ENCODE peak calls at places on chromosomes 1 and 21, in nine cellular contexts. H is stomach, D is heart left ventricle, J is IMR-90, O is GM23248, Q is brain microvascular endothelial cell, A is left lung, E is ovary, B is substantia nigra. T is an unnamed sample.

GRCh38 chr1:207644852-207645631 is at the start of gene CR1L:
- DNase-seq in O (peak), B (peak), J (peak), E (peak), Q (peak), A (peak), H (peak), D (peak), T (peak)

GRCh38 chr1:78831731-78832360 is 174.7 kb downstream of the ADGRL4 start:
- DNase-seq in J (peak), H (no peak), O (peak), E (no peak), A (no peak), B (no peak), Q (peak), D (no peak), T (no peak)

GRCh38 chr1:162349635-162350330 is 26.9 kb downstream of the SPATA46 start:
- DNase-seq in O (peak), D (no peak), Q (peak), B (no peak), E (no peak), J (peak), H (no peak), A (no peak), T (no peak)

GRCh38 chr1:58907398-58907797 is 123.6 kb upstream of the JUN start:
- DNase-seq in J (no peak), O (no peak), B (no peak), D (no peak), Q (no peak), A (no peak), H (no peak), E (no peak), T (no peak)

GRCh38 chr1:109502368-109502851 is 7.1 kb downstream of the AMIGO1 start:
- DNase-seq in B (no peak), A (no peak), D (no peak), O (no peak), H (no peak), E (no peak), Q (no peak), J (no peak), T (no peak)

GRCh38 chr1:216270086-216270773 is 153.0 kb downstream of the USH2A start:
- DNase-seq in D (no peak), O (no peak), Q (no peak), B (no peak), A (no peak), J (no peak), E (no peak), H (no peak), T (no peak)

GRCh38 chr1:4605158-4605557 is 49.3 kb upstream of the AJAP1 start:
- DNase-seq in J (no peak), O (no peak), D (no peak), B (no peak), Q (no peak), H (no peak), A (no peak), E (no peak), T (no peak)

GRCh38 chr1:185585770-185586169 is 148.4 kb upstream of the HMCN1 start:
- DNase-seq in B (no peak), O (no peak), H (no peak), A (no peak), J (no peak), D (no peak), E (no peak), Q (no peak), T (no peak)

DNA sequence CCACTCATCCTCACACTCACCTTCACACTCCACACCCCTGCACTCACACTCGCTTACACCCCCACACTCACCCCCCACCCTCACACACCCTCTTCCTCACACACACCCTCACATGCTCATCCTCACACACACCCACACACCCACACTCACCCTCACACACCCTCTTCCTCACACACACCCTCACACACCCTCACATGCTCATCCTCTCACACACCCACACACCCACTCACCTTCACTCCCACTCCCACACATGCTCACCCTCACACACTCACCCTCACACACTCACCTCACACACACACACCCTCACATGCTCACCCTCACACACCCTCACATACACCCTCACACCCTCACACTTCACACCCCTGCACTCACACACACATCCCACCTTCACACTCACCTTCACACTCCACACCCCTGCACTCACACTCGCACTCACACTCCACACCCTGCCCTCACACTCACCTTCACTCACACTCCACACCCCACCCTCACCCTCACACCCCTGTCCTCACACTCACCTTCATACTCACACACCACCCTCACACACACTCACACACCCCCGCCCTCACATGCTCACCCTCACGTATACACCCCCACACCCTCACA is 42.6 kb upstream of the EDN2 start:
- DNase-seq in E (no peak), A (no peak), B (no peak), H (no peak), D (peak), O (no peak), Q (no peak), J (no peak), T (no peak)
- H3K27ac ChIP-seq in E (no peak), A (no peak), B (no peak), H (no peak), D (no peak), O (no peak), Q (no peak), J (no peak), T (no peak)

GRCh38 chr1:99331083-99331482 is 66.8 kb downstream of the PLPPR4 start:
- DNase-seq in Q (no peak), E (no peak), B (no peak), O (no peak), A (no peak), J (no peak), D (no peak), H (no peak), T (no peak)

DNA sequence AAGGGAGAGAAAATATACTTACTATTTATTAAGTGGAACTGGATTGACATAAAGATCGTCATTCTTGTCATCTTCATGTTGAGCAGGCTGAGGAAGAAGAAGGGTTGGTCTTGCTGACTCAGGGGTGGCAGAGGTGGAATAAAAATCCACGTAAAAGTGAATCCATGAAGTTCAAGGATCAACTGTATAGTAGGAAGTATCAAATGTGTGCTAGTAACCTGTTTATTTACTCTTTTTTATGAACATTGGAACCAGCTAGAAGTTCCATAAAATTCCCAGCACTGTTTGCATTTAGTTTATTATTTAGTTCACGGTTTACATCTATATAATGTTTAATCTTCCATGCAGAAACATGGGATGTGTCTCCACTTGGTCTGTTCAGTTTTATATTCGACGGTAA is 70.7 kb downstream of the PLPPR4 start:
- DNase-seq in B (no peak), E (no peak), H (no peak), O (no peak), Q (no peak), D (no peak), A (no peak), J (no peak), T (no peak)
- H3K27ac ChIP-seq in B (no peak), E (no peak), H (no peak), O (no peak), Q (no peak), D (no peak), A (no peak), J (no peak), T (no peak)

GRCh38 chr21:29257701-29258100 is 41.0 kb upstream of the BACH1 start:
- DNase-seq in Q (no peak), B (no peak), O (peak), E (no peak), D (no peak), A (no peak), H (no peak), J (no peak), T (no peak)
- H3K27ac ChIP-seq in Q (no peak), B (no peak), O (no peak), E (no peak), D (no peak), A (no peak), H (no peak), J (peak), T (no peak)

DNA sequence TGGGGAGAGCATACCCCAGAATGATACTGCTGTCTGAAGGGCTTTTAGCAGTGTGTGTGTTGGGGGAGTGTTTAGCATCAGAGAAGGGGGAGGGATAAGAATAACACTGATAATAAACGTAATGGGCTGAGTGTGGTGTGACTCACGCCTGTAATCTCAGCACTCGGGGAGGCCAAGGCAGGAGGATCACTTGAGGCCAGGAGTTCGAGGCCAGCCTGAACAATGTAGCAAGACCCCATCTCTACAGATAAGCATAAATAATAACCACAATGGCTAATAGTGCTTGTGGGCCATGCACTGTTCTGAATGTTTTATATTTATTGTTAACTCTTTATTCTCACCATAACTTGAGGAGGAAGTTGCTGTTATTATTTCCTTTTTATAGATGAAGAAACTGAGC is 2.6 kb upstream of the LEFTY2 start:
- DNase-seq in O (no peak), D (no peak), B (no peak), H (no peak), E (no peak), Q (no peak), A (no peak), J (no peak), T (no peak)
- H3K27ac ChIP-seq in O (no peak), D (no peak), B (no peak), H (no peak), E (no peak), Q (no peak), A (no peak), J (no peak), T (no peak)

GRCh38 chr1:85365851-85366250 is 89.4 kb upstream of the BCL10 start:
- DNase-seq in J (no peak), D (no peak), Q (no peak), A (no peak), O (no peak), H (no peak), E (no peak), B (no peak), T (no peak)
- H3K27ac ChIP-seq in J (peak), D (no peak), Q (peak), A (no peak), O (peak), H (no peak), E (no peak), B (no peak), T (peak)

GRCh38 chr1:41632788-41633575 is 148.5 kb upstream of the EDN2 start:
- DNase-seq in J (no peak), H (no peak), D (no peak), B (no peak), O (no peak), Q (no peak), A (no peak), E (no peak), T (no peak)

GRCh38 chr1:41629571-41629970 is 145.1 kb upstream of the EDN2 start:
- DNase-seq in J (peak), B (no peak), A (no peak), Q (peak), O (peak), H (no peak), D (no peak), E (no peak), T (no peak)

GRCh38 chr1:41633764-41634163 is 149.3 kb upstream of the EDN2 start:
- DNase-seq in A (no peak), Q (no peak), O (peak), B (no peak), H (no peak), E (no peak), J (peak), D (no peak), T (no peak)

GRCh38 chr1:41631154-41631553 is 146.7 kb upstream of the EDN2 start:
- DNase-seq in O (no peak), J (no peak), Q (no peak), E (no peak), B (no peak), H (no peak), A (no peak), D (peak), T (no peak)

DNA sequence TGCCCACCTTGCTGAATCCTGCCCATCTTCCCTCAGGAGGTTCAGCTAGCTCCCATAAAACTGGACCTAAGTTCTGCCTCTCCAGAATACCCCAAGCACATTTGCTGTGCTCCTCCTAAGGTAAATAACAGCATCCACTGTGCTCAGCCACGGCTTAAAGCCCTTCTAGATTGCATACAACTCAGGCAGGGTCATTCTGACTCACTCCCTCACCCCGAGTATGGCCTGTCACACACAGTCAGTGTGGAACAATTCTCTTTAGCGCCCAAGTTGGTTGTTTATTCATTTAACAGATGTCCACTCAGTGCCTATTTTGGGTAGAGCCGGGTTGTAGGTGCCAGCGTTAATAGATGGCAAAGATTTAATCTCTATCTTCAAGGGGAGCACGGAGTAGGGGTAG is 147.5 kb upstream of the EDN2 start:
- DNase-seq in Q (peak), A (no peak), O (peak), H (no peak), D (no peak), B (no peak), E (no peak), J (peak), T (no peak)
- H3K27ac ChIP-seq in Q (no peak), A (no peak), O (no peak), H (no peak), D (no peak), B (no peak), E (no peak), J (no peak), T (no peak)

DNA sequence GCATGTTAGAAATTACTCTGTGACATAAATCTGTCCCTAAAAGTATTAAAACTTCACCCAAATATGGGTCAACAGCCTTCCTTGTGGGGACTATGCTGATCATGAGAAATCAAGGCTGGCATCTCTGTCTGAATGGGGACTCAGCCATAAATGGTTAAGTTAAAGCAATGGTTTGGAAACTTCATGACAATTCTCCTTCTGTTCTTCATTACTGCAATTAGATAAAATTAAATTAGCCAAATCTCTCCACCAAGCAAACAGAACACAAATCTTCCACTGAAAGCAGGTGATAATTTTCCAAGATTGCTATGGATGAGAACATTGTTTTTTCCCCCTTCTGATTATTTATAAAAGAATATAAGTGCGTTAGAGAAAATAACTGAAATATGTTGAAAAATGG is 346.1 kb downstream of the KCNH1 start:
- DNase-seq in J (no peak), A (no peak), D (no peak), O (no peak), B (no peak), Q (no peak), H (no peak), E (no peak), T (no peak)
- H3K27ac ChIP-seq in J (no peak), A (no peak), D (no peak), O (no peak), B (no peak), Q (no peak), H (no peak), E (no peak), T (no peak)

GRCh38 chr21:42673633-42674328 is 20.4 kb downstream of the PDE9A start:
- DNase-seq in O (no peak), H (no peak), B (no peak), D (no peak), A (no peak), Q (no peak), E (no peak), J (no peak), T (no peak)
- H3K27ac ChIP-seq in O (no peak), H (no peak), B (no peak), D (peak), A (no peak), Q (no peak), E (no peak), J (no peak), T (no peak)

T was measured in tibial artery.